ENCODE peak calls at places on chromosomes 5 and 9, in seven cellular contexts. W is esophagus muscularis mucosa, X is RWPE2, F is HepG2, B is GM06990, Q is GM13976, O is natural killer cell. G is an unnamed sample.

GRCh38 chr5:169272731-169273401 is 28.1 kb downstream of the SLIT3 start:
- DNase-seq in W (no peak), X (no peak), F (no peak), B (no peak), Q (no peak), O (no peak), G (no peak)

GRCh38 chr5:95620030-95620869 is at the start of gene GPR150:
- DNase-seq in W (no peak), X (no peak), F (peak), B (peak), Q (peak), O (peak), G (peak)

GRCh38 chr9:134205636-134206316 is 41.4 kb upstream of the RNU6ATAC start:
- DNase-seq in W (no peak), X (no peak), F (no peak), B (no peak), Q (no peak), O (no peak), G (peak)

GRCh38 chr9:33166263-33167083 is 663 bp downstream of the B4GALT1 start:
- DNase-seq in W (no peak), X (no peak), F (no peak), B (peak), Q (no peak), O (peak), G (no peak)

GRCh38 chr5:149681922-149682321 is 48.2 kb upstream of the PPARGC1B start:
- DNase-seq in W (no peak), X (no peak), F (no peak), B (no peak), Q (no peak), O (no peak), G (no peak)

GRCh38 chr9:100219347-100219746 is 120.3 kb downstream of the INVS start:
- DNase-seq in W (no peak), X (no peak), F (no peak), B (peak), Q (peak), O (no peak), G (no peak)

GRCh38 chr5:42994285-42995151 is 45.6 kb downstream of the ANXA2R start:
- DNase-seq in W (no peak), X (peak), F (peak), B (peak), Q (peak), O (peak), G (no peak)

GRCh38 chr5:37214550-37214949 is 34.6 kb downstream of the CPLANE1 start:
- DNase-seq in W (no peak), X (no peak), F (no peak), B (no peak), Q (no peak), O (no peak), G (no peak)

GRCh38 chr9:76688471-76689238 is 75.6 kb upstream of the PCA3 start:
- DNase-seq in W (no peak), X (no peak), F (peak), B (no peak), Q (no peak), O (no peak), G (no peak)

GRCh38 chr5:32202394-32202793 is 28.3 kb upstream of the GOLPH3 start:
- DNase-seq in W (no peak), X (no peak), F (no peak), B (no peak), Q (no peak), O (no peak), G (no peak)

GRCh38 chr9:86794356-86795046 is 152.8 kb downstream of the GAS1 start:
- DNase-seq in W (peak), X (no peak), F (no peak), B (no peak), Q (no peak), O (no peak), G (no peak)

GRCh38 chr5:94745786-94746730 is 127.6 kb downstream of the SLF1 start:
- DNase-seq in W (no peak), X (no peak), F (no peak), B (peak), Q (peak), O (no peak), G (no peak)

GRCh38 chr5:68656936-68657857 is 436.6 kb upstream of the SLC30A5 start:
- DNase-seq in W (no peak), X (no peak), F (no peak), B (no peak), Q (peak), O (no peak), G (no peak)

GRCh38 chr5:123099514-123100151 is 10.6 kb downstream of the PRDM6 start:
- DNase-seq in W (no peak), X (peak), F (no peak), B (no peak), Q (peak), O (no peak), G (no peak)

GRCh38 chr9:95494416-95495371 is 22.1 kb downstream of the PTCH1 start:
- DNase-seq in W (no peak), X (no peak), F (no peak), B (peak), Q (peak), O (peak), G (no peak)

GRCh38 chr5:66134407-66134843 is 9.7 kb upstream of the SREK1 start:
- DNase-seq in W (no peak), X (no peak), F (no peak), B (no peak), Q (no peak), O (no peak), G (no peak)

GRCh38 chr5:17216974-17217325 is 481 bp upstream of the BASP1 start:
- DNase-seq in W (no peak), X (peak), F (no peak), B (no peak), Q (no peak), O (no peak), G (no peak)

GRCh38 chr5:6181147-6181729 is 197.1 kb downstream of the MED10 start:
- DNase-seq in W (peak), X (no peak), F (no peak), B (no peak), Q (no peak), O (no peak), G (no peak)

GRCh38 chr5:9722826-9723225 is 92.7 kb upstream of the TAS2R1 start:
- DNase-seq in W (no peak), X (no peak), F (no peak), B (no peak), Q (no peak), O (no peak), G (no peak)

GRCh38 chr5:131441184-131441583 is 177.3 kb downstream of the CDC42SE2 start:
- DNase-seq in W (no peak), X (no peak), F (no peak), B (no peak), Q (no peak), O (no peak), G (no peak)

GRCh38 chr9:114291064-114291474 is 31.8 kb upstream of the ORM1 start:
- DNase-seq in W (no peak), X (peak), F (peak), B (peak), Q (peak), O (peak), G (peak)

GRCh38 chr9:137550241-137550621 is at the start of gene PNPLA7:
- DNase-seq in W (peak), X (peak), F (peak), B (peak), Q (peak), O (no peak), G (peak)

GRCh38 chr5:1736889-1737711 is 62.5 kb downstream of the MRPL36 start:
- DNase-seq in W (no peak), X (no peak), F (no peak), B (no peak), Q (no peak), O (no peak), G (no peak)

GRCh38 chr5:1317921-1318565 is 23.2 kb upstream of the TERT start:
- DNase-seq in W (no peak), X (no peak), F (no peak), B (no peak), Q (no peak), O (no peak), G (no peak)

GRCh38 chr5:59221769-59222168 is 638.9 kb downstream of the RAB3C start:
- DNase-seq in W (no peak), X (no peak), F (no peak), B (no peak), Q (no peak), O (no peak), G (no peak)

GRCh38 chr5:150295741-150296486 is 6.3 kb upstream of the CAMK2A start:
- DNase-seq in W (no peak), X (no peak), F (no peak), B (no peak), Q (no peak), O (no peak), G (no peak)

GRCh38 chr5:17805426-17805825 is 171.2 kb downstream of the TAF11L14 start:
- DNase-seq in W (no peak), X (no peak), F (no peak), B (no peak), Q (no peak), O (no peak), G (no peak)

GRCh38 chr9:31272456-31273295 is 1111.8 kb upstream of the ACO1 start:
- DNase-seq in W (no peak), X (no peak), F (no peak), B (no peak), Q (no peak), O (no peak), G (no peak)

GRCh38 chr5:113330533-113331200 is 104.1 kb downstream of the TSSK1B start:
- DNase-seq in W (no peak), X (no peak), F (peak), B (no peak), Q (peak), O (no peak), G (no peak)

GRCh38 chr9:36988848-36989247 is 45.2 kb downstream of the PAX5 start:
- DNase-seq in W (no peak), X (no peak), F (no peak), B (no peak), Q (no peak), O (no peak), G (no peak)

GRCh38 chr5:62395210-62395950 is 8.3 kb downstream of the DIMT1 start:
- DNase-seq in W (peak), X (no peak), F (no peak), B (no peak), Q (no peak), O (no peak), G (no peak)

GRCh38 chr9:20621553-20622329 is 558 bp downstream of the MLLT3 start:
- DNase-seq in W (peak), X (peak), F (peak), B (peak), Q (peak), O (peak), G (no peak)

GRCh38 chr5:41637424-41637823 is 127.0 kb upstream of the PLCXD3 start:
- DNase-seq in W (no peak), X (no peak), F (no peak), B (no peak), Q (no peak), O (no peak), G (no peak)

GRCh38 chr5:102823441-102823874 is 68.4 kb downstream of the PAM start:
- DNase-seq in W (no peak), X (no peak), F (no peak), B (no peak), Q (no peak), O (no peak), G (no peak)

GRCh38 chr9:70868661-70869652 is 252.5 kb downstream of the TRPM3 start:
- DNase-seq in W (no peak), X (no peak), F (no peak), B (no peak), Q (no peak), O (no peak), G (no peak)

GRCh38 chr5:154606675-154607321 is 128.8 kb upstream of the HAND1 start:
- DNase-seq in W (no peak), X (no peak), F (no peak), B (no peak), Q (no peak), O (no peak), G (no peak)

GRCh38 chr5:67166886-67167285 is 29.7 kb downstream of the CD180 start:
- DNase-seq in W (no peak), X (no peak), F (no peak), B (no peak), Q (no peak), O (no peak), G (no peak)

GRCh38 chr5:148107608-148108007 is 43.8 kb downstream of the SPINK5 start:
- DNase-seq in W (no peak), X (no peak), F (no peak), B (no peak), Q (no peak), O (no peak), G (no peak)

GRCh38 chr9:84617415-84617814 is 52.1 kb upstream of the NTRK2 start:
- DNase-seq in W (no peak), X (no peak), F (no peak), B (no peak), Q (no peak), O (no peak), G (no peak)

DNA sequence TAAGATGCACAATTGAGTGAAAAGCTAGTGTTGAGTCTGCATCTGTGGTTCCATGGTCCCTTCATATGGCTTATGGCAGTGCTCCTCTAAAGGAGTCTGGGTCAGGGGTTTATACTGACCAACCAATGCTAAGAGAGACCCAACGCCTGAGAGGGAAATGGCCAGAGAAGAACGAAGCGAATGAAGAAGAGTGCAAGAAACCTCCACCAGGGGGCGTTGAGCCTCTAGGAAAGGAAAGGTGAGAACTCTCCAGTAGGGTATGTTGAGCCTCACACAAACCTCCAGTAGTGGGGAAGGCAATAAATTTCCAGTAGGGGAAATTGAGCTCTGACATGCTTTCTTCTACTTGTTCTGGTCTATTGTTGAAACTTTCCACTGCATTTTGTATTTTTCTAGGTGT is 470.6 kb downstream of the PRDM9 start:
- DNase-seq in W (no peak), X (no peak), F (peak), B (no peak), Q (no peak), O (no peak), G (no peak)
- TF ChIP-seq CTCF in W (no peak), X (peak), F (no peak), B (peak), Q (no peak), O (no peak), G (peak)

GRCh38 chr5:159410480-159410879 is 80.2 kb upstream of the IL12B start:
- DNase-seq in W (no peak), X (no peak), F (no peak), B (no peak), Q (no peak), O (no peak), G (no peak)
- TF ChIP-seq CTCF in W (no peak), X (no peak), F (no peak), B (no peak), Q (no peak), O (no peak), G (no peak)

DNA sequence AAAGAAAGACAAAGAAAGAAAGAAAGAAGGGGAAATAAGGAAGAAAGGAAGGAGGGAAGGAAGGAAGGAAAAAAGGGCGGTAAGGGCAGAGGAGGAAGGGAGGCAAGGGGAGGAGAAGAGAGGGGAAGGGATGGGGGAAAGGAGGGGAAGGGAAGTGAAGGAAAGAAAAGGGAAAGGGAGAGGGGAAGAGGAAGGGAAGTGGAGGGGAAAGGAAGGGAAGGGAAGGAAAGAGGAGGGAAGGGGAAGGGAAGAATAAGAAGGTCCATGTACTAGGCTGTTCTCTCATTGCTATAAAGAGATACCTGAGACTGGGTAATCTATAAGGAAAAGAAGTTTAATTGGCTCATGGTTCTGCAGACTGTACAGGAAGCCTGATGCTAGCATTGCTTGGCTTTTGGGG is 217.1 kb downstream of the ENC1 start:
- DNase-seq in W (no peak), X (no peak), F (no peak), B (no peak), Q (no peak), O (no peak), G (no peak)
- TF ChIP-seq CTCF in W (no peak), X (no peak), F (no peak), B (no peak), Q (no peak), O (no peak), G (no peak)

GRCh38 chr9:69260161-69260560 is 64.9 kb upstream of the ENTREP1 start:
- DNase-seq in W (no peak), X (no peak), F (no peak), B (no peak), Q (no peak), O (no peak), G (no peak)

GRCh38 chr9:69264526-69264925 is 60.5 kb upstream of the ENTREP1 start:
- DNase-seq in W (no peak), X (no peak), F (no peak), B (no peak), Q (no peak), O (no peak), G (no peak)

GRCh38 chr9:69258551-69258950 is 66.5 kb upstream of the ENTREP1 start:
- DNase-seq in W (no peak), X (no peak), F (no peak), B (no peak), Q (no peak), O (no peak), G (no peak)

GRCh38 chr9:69265891-69266290 is 59.1 kb upstream of the ENTREP1 start:
- DNase-seq in W (no peak), X (no peak), F (no peak), B (no peak), Q (no peak), O (no peak), G (no peak)

DNA sequence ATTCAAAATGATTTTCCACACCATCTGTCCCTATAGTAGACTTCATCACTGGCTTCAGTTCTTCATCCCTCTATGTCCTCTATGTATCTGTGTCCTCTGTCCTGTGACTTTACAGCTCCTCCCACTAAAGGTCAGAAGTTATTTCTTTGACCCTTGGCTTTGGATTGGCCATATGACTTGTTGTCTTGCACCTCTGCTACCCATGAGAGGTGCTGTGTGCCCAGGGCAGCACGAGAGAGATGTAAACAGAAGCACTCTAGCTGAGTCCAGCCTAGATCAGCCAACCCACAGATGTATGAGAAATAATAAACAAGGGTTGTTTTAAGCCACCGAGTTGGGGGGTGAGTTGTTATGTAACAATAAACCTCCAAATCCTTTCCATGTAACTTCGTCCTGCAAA is 63.4 kb upstream of the ENTREP1 start:
- DNase-seq in W (no peak), X (no peak), F (no peak), B (no peak), Q (no peak), O (no peak), G (no peak)
- TF ChIP-seq CTCF in W (no peak), X (no peak), F (peak), B (no peak), Q (no peak), O (no peak), G (no peak)

GRCh38 chr5:56856779-56857178 is 41.4 kb downstream of the MAP3K1 start:
- DNase-seq in W (no peak), X (no peak), F (no peak), B (no peak), Q (no peak), O (no peak), G (no peak)
- TF ChIP-seq CTCF in W (no peak), X (peak), F (no peak), B (no peak), Q (no peak), O (no peak), G (no peak)

GRCh38 chr9:98773721-98774120 is 22.6 kb downstream of the ANKS6 start:
- DNase-seq in W (no peak), X (no peak), F (no peak), B (no peak), Q (no peak), O (no peak), G (no peak)
- TF ChIP-seq CTCF in W (no peak), X (no peak), F (no peak), B (peak), Q (no peak), O (no peak), G (no peak)

GRCh38 chr5:53114988-53115387 is 5.4 kb upstream of the MOCS2 start:
- DNase-seq in W (no peak), X (no peak), F (peak), B (no peak), Q (no peak), O (no peak), G (no peak)
- TF ChIP-seq CTCF in W (no peak), X (peak), F (no peak), B (peak), Q (no peak), O (no peak), G (no peak)

DNA sequence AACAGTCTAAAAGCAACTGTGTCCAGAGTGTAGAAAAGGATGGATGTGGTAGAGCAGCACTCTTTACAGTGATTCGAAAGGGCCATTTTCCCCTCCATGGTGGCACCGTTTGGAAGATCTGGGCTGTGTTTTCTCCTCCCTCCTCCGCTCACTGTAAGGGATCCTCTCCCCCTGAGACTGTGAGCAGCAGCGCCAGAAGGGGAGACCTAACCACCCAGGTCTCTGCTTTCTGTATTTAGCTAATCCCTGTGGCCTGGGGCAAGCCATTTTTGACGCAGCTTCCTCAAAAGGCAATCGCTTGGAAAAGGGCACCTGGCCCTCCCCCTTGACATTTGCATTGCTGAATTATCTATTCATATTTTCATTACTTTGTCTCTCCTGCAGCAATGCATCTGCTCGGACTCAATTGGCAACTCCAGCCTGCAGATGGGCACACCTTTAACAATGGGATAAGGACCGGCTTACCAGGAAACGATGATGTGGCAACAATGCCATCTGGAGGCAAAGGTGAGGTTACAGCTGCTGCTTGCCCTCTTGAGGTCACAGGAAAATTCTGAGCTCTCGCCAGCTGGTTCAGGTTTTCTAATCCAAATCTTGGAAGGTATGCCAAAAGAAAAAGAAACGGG is 244.3 kb upstream of the WWC1 start:
- DNase-seq in W (no peak), X (no peak), F (peak), B (no peak), Q (no peak), O (no peak), G (peak)
- TF ChIP-seq CTCF in W (peak), X (peak), F (peak), B (peak), Q (peak), O (no peak), G (peak)